ENCODE peak calls at places on chromosomes 2 and 18, in four cellular contexts. L, D, U and B are unnamed samples.

GRCh38 chr18:33282142-33282541 is 158.4 kb downstream of the CCDC178 start:
- DNase-seq in L (no peak), D (no peak), U (no peak), B (no peak)

GRCh38 chr2:85584354-85584856 is at the start of gene VAMP5:
- DNase-seq in L (no peak), D (peak), U (no peak), B (no peak)

GRCh38 chr2:200411831-200412230 is 98.0 kb downstream of the KCTD18 start:
- DNase-seq in L (peak), D (no peak), U (no peak), B (no peak)

GRCh38 chr18:6747646-6748045 is 18.1 kb downstream of the ARHGAP28 start:
- DNase-seq in L (peak), D (no peak), U (no peak), B (no peak)

GRCh38 chr18:24380163-24380747 is 17.4 kb downstream of the OSBPL1A start:
- DNase-seq in L (no peak), D (no peak), U (no peak), B (no peak)

GRCh38 chr2:3613524-3613905 is 18.6 kb downstream of the COLEC11 start:
- DNase-seq in L (no peak), D (no peak), U (no peak), B (no peak)

GRCh38 chr2:40127890-40128548 is 323.9 kb downstream of the SLC8A1 start:
- DNase-seq in L (peak), D (no peak), U (no peak), B (no peak)

GRCh38 chr2:241197947-241198346 is 9.5 kb downstream of the ANO7 start:
- DNase-seq in L (no peak), D (no peak), U (no peak), B (no peak)

GRCh38 chr2:160635488-160635887 is 141.9 kb upstream of the RBMS1 start:
- DNase-seq in L (peak), D (no peak), U (no peak), B (no peak)

GRCh38 chr2:119223521-119224390 is at the start of gene STEAP3:
- DNase-seq in L (peak), D (peak), U (peak), B (peak)

GRCh38 chr18:57781128-57781463 is 22.0 kb downstream of the ATP8B1 start:
- DNase-seq in L (no peak), D (no peak), U (no peak), B (no peak)

GRCh38 chr18:57786038-57786437 is 17.1 kb downstream of the ATP8B1 start:
- DNase-seq in L (no peak), D (no peak), U (no peak), B (no peak)

GRCh38 chr18:57784816-57785144 is 18.3 kb downstream of the ATP8B1 start:
- DNase-seq in L (no peak), D (no peak), U (no peak), B (no peak)

GRCh38 chr18:57787068-57787682 is 15.9 kb downstream of the ATP8B1 start:
- DNase-seq in L (no peak), D (no peak), U (no peak), B (no peak)

DNA sequence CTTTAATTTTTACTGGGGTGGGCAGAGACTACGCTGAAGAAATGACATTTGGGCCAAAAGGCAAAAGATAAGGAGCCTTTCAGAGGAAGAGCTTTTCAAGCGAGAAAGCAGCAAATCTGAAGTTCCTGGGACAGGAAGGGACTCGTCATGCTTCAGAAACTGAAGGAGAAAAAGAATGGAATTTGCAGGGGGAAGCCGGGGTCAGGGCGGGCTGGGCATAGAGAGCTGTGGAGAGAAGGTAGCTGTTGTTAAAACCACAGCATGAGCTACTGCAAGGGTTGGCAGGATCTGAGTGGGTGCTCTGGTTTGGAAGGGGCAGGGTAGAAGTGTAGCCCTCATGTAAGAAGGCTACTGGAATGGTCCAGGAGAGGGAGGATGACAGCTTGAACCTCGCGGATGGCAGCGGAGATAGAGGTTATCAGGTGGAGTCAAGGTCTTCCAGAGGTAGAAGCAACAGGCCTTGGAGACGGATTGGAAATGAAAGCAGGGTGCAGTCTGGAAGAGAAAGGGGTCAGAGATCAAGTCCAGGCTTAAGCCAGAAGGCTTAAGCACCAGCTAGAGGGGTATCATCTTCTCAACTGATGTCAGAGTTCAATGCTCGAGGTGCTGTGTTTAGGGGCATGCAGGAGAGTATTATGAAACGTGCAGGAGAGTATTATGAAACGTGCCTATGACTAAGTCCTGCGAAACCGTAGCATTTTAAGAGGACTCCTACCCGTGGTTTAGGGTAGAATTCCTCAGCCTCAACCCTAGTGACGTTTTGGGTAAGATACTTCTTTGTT is 18.9 kb downstream of the ATP8B1 start:
- DNase-seq in L (peak), D (no peak), U (no peak), B (no peak)
- TF ChIP-seq CTCF in L (no peak), D (no peak), U (no peak), B (no peak)

GRCh38 chr18:79627750-79628294 is 51.8 kb upstream of the CTDP1 start:
- DNase-seq in L (no peak), D (no peak), U (no peak), B (no peak)
- TF ChIP-seq CTCF in L (no peak), D (no peak), U (no peak), B (no peak)

DNA sequence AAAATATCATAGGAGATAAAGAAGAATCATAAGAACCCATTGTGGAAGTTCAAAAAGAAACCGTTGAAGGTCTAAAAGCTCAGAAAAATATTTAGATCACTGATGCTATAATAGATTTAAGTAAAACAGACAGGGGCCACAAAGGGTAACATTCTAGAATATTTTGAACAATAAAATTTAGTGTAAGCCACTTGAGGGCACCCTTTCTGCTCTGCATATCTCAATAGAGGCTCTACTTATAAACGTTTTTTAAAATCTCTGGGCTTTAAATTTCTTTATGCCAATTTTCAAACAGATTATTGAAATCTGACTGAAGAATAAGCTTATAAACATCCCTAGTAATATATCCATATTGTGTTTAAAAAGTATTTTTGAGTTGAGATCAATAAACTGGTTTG is 57.6 kb upstream of the IL1RL1 start:
- DNase-seq in L (peak), D (no peak), U (no peak), B (no peak)
- TF ChIP-seq CTCF in L (peak), D (peak), U (no peak), B (no peak)

DNA sequence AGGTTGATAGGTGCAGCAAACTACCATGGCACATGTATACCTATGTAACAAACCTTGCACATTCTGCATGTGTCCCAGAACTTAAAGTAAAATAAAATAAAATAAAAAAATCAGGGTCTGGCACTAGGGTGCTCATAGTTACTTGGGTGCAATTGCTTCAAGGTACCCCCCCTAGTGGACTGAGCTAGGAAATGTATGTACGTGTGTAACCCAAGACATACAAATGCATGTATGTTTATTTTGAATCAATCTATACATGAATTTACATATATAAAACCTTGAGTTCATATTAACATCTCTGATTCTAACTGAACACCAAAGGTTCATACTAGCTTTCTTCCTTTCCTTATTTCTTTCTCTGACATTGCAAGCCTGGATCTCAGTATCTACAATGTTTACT is 51.5 kb downstream of the USP37 start:
- DNase-seq in L (peak), D (no peak), U (peak), B (peak)
- TF ChIP-seq CTCF in L (peak), D (peak), U (peak), B (peak)

GRCh38 chr18:47248610-47249343 is 2.7 kb downstream of the SKOR2 start:
- DNase-seq in L (no peak), D (no peak), U (no peak), B (no peak)

GRCh38 chr18:47246027-47246971 is 5.2 kb downstream of the SKOR2 start:
- DNase-seq in L (no peak), D (no peak), U (no peak), B (no peak)

GRCh38 chr18:47247833-47248609 is 3.4 kb downstream of the SKOR2 start:
- DNase-seq in L (no peak), D (no peak), U (no peak), B (peak)

GRCh38 chr18:47249602-47250001 is 1.9 kb downstream of the SKOR2 start:
- DNase-seq in L (no peak), D (no peak), U (no peak), B (no peak)

DNA sequence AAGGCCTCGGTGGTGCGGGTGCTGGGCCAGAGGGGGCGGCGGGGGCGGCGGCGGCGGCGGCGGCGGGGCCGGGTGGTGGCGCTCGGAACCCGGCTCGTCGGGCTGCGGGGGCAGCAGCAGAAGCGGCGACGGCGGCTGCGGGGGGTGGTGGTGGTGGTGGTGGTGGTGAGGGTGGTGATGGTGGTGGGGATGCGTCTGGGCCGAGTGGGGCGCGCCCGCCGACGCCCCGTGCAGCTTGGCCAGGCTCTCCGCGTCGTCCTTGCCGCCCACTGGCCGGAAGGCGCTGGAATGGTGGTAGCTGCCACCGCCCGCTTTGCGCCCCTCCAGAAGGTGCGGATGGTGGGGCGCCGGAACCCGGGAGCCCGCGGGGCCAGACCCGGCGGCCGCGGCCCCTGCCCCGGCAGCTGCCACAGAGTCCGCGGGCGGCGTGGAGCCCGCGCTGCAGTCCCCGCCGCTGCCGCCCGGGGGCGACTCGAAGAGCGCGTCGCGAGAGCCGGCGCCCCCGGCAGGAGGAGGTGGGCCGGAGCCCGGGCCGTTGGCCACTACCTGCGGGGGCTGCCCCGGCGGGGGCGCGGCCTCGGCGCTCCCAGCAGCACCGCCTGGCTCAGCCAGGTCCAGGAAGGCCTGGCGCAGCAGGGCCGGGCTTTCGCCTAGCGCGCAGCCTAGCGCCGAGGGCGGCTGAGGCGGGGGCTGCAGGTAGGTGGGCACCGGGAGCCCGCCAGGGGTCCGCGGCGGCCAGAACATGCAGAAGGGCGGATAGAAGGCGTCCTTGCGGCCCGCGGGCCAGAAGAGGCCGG is 4.2 kb downstream of the SKOR2 start:
- DNase-seq in L (no peak), D (peak), U (no peak), B (peak)
- TF ChIP-seq CTCF in L (no peak), D (peak), U (no peak), B (peak)

DNA sequence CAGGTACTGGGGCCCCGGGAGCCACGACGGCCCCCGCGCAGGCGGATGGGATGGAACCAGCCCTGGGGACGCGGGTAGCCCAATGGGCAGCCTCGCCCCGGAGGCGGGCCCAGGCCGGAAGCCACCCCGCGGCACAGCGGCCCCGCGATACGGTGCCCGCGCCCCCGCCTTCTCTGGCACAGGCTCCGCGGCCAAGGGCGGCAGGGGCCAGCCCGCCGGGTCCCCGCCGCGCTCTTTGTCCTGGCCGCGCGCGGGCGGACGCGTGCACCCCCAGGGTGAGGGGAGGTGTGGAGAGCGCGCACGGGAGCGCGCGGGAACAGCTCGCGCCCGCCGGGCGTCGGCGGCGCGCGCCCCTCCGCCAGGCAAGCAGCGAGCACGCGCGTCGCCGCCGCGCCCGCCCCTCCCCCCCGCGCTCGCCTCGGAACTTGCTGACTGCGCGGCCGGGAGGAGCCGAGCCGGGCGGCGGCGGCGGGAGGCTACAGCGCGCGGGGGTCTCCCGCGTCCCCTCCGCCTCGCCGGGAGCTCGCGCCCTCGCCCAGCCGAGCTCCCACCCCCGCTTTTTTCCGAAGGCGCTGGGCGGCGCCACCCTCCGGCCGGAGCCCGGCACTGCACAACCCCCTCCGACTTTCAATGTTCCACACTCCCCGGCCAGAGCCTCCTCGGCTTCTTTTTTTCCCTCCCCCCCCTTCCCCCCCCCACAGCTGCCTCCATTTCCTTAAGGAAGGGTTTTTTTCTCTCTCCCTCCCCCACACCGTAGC is at the start of gene UBE2E3:
- DNase-seq in L (peak), D (peak), U (peak), B (peak)
- TF ChIP-seq CTCF in L (peak), D (peak), U (peak), B (peak)

DNA sequence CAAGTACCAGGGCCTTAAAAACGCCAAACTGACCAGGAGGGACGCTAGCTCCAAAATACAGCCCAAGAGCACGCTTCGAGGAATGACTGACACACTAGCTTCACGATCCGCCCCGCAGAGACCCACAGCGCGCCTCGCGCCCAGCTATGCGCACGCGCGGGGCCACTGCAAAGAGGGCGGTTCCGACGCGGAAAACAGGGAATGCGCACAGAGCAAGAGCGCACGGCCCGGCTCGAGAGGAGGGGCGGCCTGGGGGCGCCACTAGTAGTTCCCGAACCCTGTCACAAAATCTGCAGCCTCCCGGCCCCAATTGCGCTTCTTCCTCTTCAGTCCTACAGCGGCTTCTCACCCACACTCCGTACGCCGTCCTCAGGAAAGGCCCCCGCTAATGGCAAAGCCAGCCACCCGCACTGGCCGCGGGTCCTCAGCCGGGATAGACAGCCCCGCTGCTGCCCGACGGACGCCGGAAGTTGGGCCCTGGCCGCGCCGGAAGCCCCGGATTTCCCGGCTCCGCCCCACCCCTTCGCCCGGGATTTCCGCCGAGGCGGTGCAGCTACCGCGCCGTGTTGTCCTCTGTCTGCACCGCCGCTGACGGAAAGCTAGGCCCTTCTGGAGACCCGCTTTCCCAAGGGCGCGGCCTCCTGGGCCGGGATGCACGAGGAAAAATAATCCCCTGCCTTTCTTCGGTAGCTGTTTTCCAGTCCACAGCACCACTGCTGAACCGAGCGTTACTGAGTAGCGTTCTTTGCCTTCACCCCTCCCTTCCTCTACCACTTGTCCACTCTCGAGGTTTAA is at the start of gene HDHD2:
- DNase-seq in L (peak), D (peak), U (peak), B (peak)
- TF ChIP-seq CTCF in L (no peak), D (no peak), U (no peak), B (no peak)